ENCODE peak calls at places on chromosome 14, in five cellular contexts. G is GM18507; M is CD8-positive, alpha-beta memory T cell; V is KG1; N is cardiac muscle cell. I is an unnamed sample.

GRCh38 chr14:61145258-61145902 is 135.8 kb downstream of the TMEM30B start:
- DNase-seq in V (no peak), G (no peak), N (peak; percentile 87), M (no peak), I (no peak)

GRCh38 chr14:101031721-101032120 is 128.2 kb upstream of the RTL1 start:
- DNase-seq in M (no peak), N (no peak), V (no peak), G (no peak), I (no peak)

GRCh38 chr14:70755655-70756054 is 53.7 kb downstream of the MAP3K9 start:
- DNase-seq in M (no peak), N (no peak), G (no peak), V (no peak), I (no peak)

GRCh38 chr14:104820669-104821228 is 19.8 kb downstream of the ZBTB42 start:
- DNase-seq in V (no peak), G (no peak), N (peak; percentile 81), M (no peak), I (peak; percentile 74)

GRCh38 chr14:100861937-100862247 is 36.0 kb downstream of the MEG3 start:
- DNase-seq in G (no peak), M (no peak), N (no peak), V (no peak), I (no peak)

GRCh38 chr14:88026890-88027289 is 22.0 kb downstream of the GPR65 start:
- DNase-seq in G (no peak), V (no peak), M (peak; percentile 50), N (no peak), I (no peak)

GRCh38 chr14:36134026-36134425 is 42.5 kb downstream of the PTCSC3 start:
- DNase-seq in V (no peak), G (no peak), N (no peak), M (no peak), I (no peak)

GRCh38 chr14:22433059-22433458 is 156.0 kb downstream of the DAD1 start:
- DNase-seq in G (no peak), V (peak; percentile 23), M (no peak), N (no peak), I (no peak)

GRCh38 chr14:92610849-92611271 is 97.3 kb downstream of the RIN3 start:
- DNase-seq in N (no peak), M (no peak), V (no peak), G (no peak), I (no peak)

GRCh38 chr14:61179061-61179675 is 102.0 kb downstream of the TMEM30B start:
- DNase-seq in G (no peak), V (no peak), N (peak; percentile 32), M (no peak), I (no peak)

GRCh38 chr14:52366796-52367315 is 52.7 kb downstream of the PTGER2 start:
- DNase-seq in V (no peak), N (no peak), M (no peak), G (no peak), I (no peak)

GRCh38 chr14:65336191-65336591 is 76.3 kb upstream of the FUT8 start:
- DNase-seq in V (no peak), G (no peak), M (no peak), N (peak; percentile 64), I (no peak)

GRCh38 chr14:54769955-54770863 is 132.4 kb downstream of the GCH1 start:
- DNase-seq in M (no peak), V (no peak), N (no peak), G (no peak), I (no peak)

GRCh38 chr14:75441731-75442130 is 13.9 kb downstream of the JDP2 start:
- DNase-seq in G (no peak), N (no peak), M (no peak), V (no peak), I (no peak)

GRCh38 chr14:82872494-82872893 is 1338.8 kb upstream of the SEL1L start:
- DNase-seq in M (no peak), G (no peak), N (no peak), V (no peak), I (no peak)

GRCh38 chr14:66624319-66624937 is 116.5 kb downstream of the GPHN start:
- DNase-seq in N (peak; percentile 83), G (no peak), V (peak; percentile 12), M (no peak), I (peak; percentile 56)

GRCh38 chr14:94827711-94828505 is 58.0 kb upstream of the GSC start:
- DNase-seq in V (no peak), M (no peak), G (no peak), N (no peak), I (no peak)

GRCh38 chr14:95533391-95533821 is 1.4 kb upstream of the GLRX5 start:
- DNase-seq in M (no peak), G (no peak), V (no peak), N (peak; percentile 64), I (no peak)

GRCh38 chr14:102493585-102493984 is 16.0 kb downstream of the ANKRD9 start:
- DNase-seq in N (no peak), V (no peak), M (no peak), G (no peak), I (no peak)

GRCh38 chr14:104436047-104436531 is 143.5 kb upstream of the C14orf180 start:
- DNase-seq in M (no peak), V (no peak), G (no peak), N (peak; percentile 95), I (peak; percentile 39)

GRCh38 chr14:74698894-74699293 is 14.0 kb downstream of the AREL1 start:
- DNase-seq in N (no peak), G (no peak), M (no peak), V (no peak), I (no peak)

GRCh38 chr14:68814376-68815287 is 21.8 kb upstream of the ZFP36L1 start:
- DNase-seq in V (peak; percentile 16), G (peak; percentile 60), N (peak; percentile 66), M (peak; percentile 66), I (peak; percentile 51)

GRCh38 chr14:62718629-62719028 is 326.6 kb downstream of the KCNH5 start:
- DNase-seq in M (no peak), V (no peak), G (no peak), N (no peak), I (no peak)

I was measured in endothelial cell.